ENCODE peak calls at places on chromosome 16, in eight cellular contexts. C is cardiac fibroblast, L is epithelial cell of esophagus, F is astrocyte of the spinal cord, N is fibroblast of the aortic adventitia, M is cardiac muscle cell, J is A549, T is tibial nerve. V is an unnamed sample.

GRCh38 chr16:75064403-75065148 is 52.0 kb downstream of the LDHD start:
- DNase-seq in C (no peak), F (no peak), M (no peak), L (peak; percentile 81), J (no peak), N (no peak), T (no peak), V (no peak)

GRCh38 chr16:31513126-31513525 is 4.9 kb upstream of the RUSF1 start:
- DNase-seq in L (peak; percentile 74), T (no peak), M (peak; percentile 32), J (peak; percentile 18), F (peak; percentile 59), C (peak; percentile 59), N (peak; percentile 5), V (peak; percentile 43)

GRCh38 chr16:77944631-77945030 is 77.7 kb upstream of the CLEC3A start:
- DNase-seq in M (no peak), L (no peak), F (no peak), J (no peak), T (no peak), C (no peak), N (no peak), V (no peak)

GRCh38 chr16:83136924-83137323 is 510.2 kb downstream of the CDH13 start:
- DNase-seq in F (no peak), N (no peak), J (no peak), L (no peak), T (no peak), C (no peak), M (no peak), V (no peak)

GRCh38 chr16:28193530-28194423 is 18.0 kb downstream of the XPO6 start:
- DNase-seq in T (no peak), N (peak; percentile 90), J (peak; percentile 59), F (peak; percentile 86), C (peak; percentile 88), L (peak; percentile 74), M (peak; percentile 85), V (peak; percentile 80)

GRCh38 chr16:88049020-88049419 is 97.8 kb downstream of the BANP start:
- DNase-seq in F (no peak), N (no peak), J (no peak), M (no peak), L (no peak), T (no peak), C (no peak), V (no peak)

GRCh38 chr16:10941127-10941933 is 938 bp downstream of the DEXI start:
- DNase-seq in F (no peak), T (no peak), J (no peak), C (no peak), L (peak; percentile 42), M (no peak), N (no peak), V (no peak)

GRCh38 chr16:60771138-60771537 is 1265.1 kb downstream of the CDH8 start:
- DNase-seq in J (no peak), N (no peak), C (no peak), M (no peak), L (peak; percentile 14), F (no peak), T (no peak), V (no peak)

GRCh38 chr16:47136101-47136820 is 7.5 kb downstream of the NETO2 start:
- DNase-seq in T (no peak), J (peak; percentile 25), M (peak; percentile 54), C (peak; percentile 50), N (peak; percentile 60), F (peak; percentile 31), L (peak; percentile 84), V (peak; percentile 22)

GRCh38 chr16:70801611-70802010 is 653 bp upstream of the VAC14 start:
- DNase-seq in T (no peak), M (no peak), F (no peak), J (no peak), N (no peak), C (no peak), L (no peak), V (no peak)

DNA sequence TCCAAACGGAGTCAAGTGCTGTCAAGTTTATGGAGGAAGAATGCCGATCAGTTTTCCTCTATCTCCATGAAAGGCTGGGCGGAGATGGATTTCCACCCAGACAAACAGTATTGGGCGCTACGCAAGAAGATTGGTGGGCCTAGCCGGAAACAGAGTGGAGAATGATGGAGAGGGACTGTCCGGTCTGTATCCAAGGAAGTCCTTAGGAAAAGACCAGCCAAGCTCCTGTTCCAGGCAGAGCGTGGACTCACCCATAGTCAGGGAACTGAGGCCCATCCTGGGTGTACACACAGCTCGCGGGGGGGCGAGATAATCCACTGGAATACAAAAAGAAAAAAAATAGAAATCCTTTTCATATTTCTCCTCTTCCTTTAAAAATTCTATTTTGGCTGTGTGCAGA is 1.5 kb upstream of the ABCC12 start:
- DNase-seq in J (no peak), N (no peak), M (no peak), T (no peak), L (no peak), C (no peak), F (no peak), V (no peak)
- H3K4me3 ChIP-seq in J (no peak overlapping the region), N (no peak overlapping the region), M (no peak overlapping the region), T (no peak overlapping the region), L (no peak overlapping the region), C (no peak overlapping the region), F (no peak overlapping the region), V (no peak overlapping the region)

GRCh38 chr16:23505942-23506605 is 4.2 kb downstream of the GGA2 start:
- DNase-seq in T (no peak), L (no peak), C (no peak), J (no peak), N (no peak), F (peak; percentile 9), M (no peak), V (peak; percentile 20)
- TF ChIP-seq CTCF in T (no peak), L (no peak), C (no peak), J (no peak), N (no peak), F (no peak), M (peak; percentile 2), V (peak; percentile 13)

GRCh38 chr16:27108826-27109665 is 42.3 kb downstream of the C16orf82 start:
- DNase-seq in F (no peak), M (no peak), L (no peak), T (no peak), J (no peak), N (no peak), C (no peak), V (no peak)
- H3K4me3 ChIP-seq in F (no peak overlapping the region), M (peak overlapping the region; percentile 44), L (no peak overlapping the region), T (peak overlapping the region; percentile 23), J (peak overlapping the region; percentile 47), N (peak overlapping the region; percentile 56), C (peak overlapping the region; percentile 30), V (peak overlapping the region; percentile 34)

DNA sequence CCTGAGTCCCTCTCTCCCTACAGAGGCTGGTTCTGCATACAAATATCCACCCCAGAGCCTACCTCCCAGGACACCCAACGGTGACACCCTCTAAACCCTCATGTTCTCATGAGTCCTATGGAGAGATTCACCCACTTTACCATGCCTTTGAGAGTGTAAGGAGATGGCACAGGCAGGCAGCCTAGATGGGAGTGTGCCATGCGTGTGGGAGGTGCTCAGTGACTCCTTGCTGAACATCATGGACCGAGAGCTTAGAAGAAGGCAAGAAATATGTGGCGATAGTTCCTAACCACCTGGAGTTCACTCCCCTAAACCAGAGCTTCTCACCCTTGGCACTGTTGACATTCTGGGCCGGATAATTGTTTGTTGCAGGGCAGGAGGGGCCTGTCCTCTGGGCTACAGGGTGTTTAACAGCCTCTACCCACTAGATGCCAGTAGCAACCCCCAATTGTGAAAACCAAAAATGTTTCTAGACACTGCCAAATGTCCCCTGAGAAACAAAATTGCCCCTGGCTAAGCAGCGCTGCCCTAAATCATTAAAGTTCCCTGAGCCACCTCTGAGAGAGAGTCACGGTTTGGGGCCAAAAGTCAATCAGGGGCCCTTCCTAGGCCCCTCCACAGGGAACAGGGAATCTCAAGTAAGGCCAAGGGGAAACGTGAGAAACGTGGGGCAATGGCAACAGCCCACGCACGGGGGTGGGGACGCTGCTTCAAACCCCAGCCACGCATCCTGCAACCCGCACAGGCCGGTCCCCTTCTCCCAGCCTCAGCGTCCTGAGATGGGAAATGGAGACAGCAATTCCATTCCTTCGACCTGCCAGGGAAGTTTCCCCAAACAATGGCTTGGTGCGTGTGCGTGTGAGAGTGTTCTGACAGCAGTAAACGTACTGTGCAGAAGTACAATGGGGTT is 66.8 kb downstream of the C16orf78 start:
- DNase-seq in L (no peak), J (no peak), T (no peak), F (no peak), N (no peak), C (no peak), M (no peak), V (no peak)
- TF ChIP-seq CTCF in L (no peak), J (no peak), T (no peak), F (no peak), N (no peak), C (no peak), M (no peak), V (no peak)

GRCh38 chr16:55039511-55039910 is 108.8 kb downstream of the IRX5 start:
- DNase-seq in N (no peak), M (no peak), C (no peak), F (no peak), L (peak; percentile 93), J (no peak), T (no peak), V (no peak)

GRCh38 chr16:55039042-55039441 is 108.4 kb downstream of the IRX5 start:
- DNase-seq in J (no peak), C (no peak), N (no peak), T (no peak), F (no peak), M (no peak), L (no peak), V (no peak)

GRCh38 chr16:55039931-55040330 is 109.3 kb downstream of the IRX5 start:
- DNase-seq in N (no peak), F (no peak), J (no peak), C (no peak), T (no peak), L (no peak), M (no peak), V (no peak)

GRCh38 chr16:55041540-55042234 is 111.0 kb downstream of the IRX5 start:
- DNase-seq in C (no peak), M (no peak), F (no peak), L (no peak), J (no peak), T (no peak), N (no peak), V (no peak)

DNA sequence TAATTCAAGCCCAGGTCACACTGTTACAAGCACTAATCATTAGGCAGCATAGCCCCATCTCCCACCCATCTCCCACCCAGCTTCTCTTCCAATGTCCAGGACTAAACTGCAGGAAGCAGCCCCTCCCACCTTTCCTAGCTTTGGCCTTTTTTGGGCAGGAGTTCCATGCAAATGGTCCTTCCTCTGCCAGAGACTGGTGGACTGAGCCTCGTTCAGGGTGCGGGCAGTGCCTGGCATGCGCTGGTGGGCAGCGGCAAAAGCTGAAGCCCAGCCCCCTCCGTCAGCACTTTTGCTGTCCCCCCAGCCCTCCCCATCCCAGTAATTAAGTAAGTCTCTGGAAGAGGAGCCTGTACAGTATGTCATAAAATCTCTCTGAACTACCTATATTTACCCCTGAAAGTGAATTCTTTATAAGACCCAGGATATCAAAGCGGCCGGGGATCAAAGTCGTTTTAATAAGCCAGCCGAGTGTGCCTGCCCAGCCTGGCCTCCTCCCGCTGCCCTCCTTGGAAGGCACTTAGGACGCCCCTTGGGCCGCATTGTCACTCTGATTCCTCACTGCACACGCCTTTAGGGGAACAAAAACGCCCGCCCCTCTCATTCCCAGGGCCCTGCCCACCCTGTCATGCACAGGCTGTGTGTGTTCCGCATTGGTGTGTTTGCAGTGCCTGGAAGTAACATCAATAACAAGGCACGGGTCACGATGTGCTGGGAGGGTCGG is 109.9 kb downstream of the IRX5 start:
- DNase-seq in J (no peak), N (no peak), F (no peak), C (no peak), M (no peak), T (no peak), L (no peak), V (no peak)
- H3K4me3 ChIP-seq in J (no peak overlapping the region), N (no peak overlapping the region), F (no peak overlapping the region), C (no peak overlapping the region), M (no peak overlapping the region), T (no peak overlapping the region), L (no peak overlapping the region), V (no peak overlapping the region)

GRCh38 chr16:80803341-80804060 is 897 bp downstream of the CDYL2 start:
- DNase-seq in F (no peak), C (peak; percentile 13), T (no peak), N (no peak), M (peak; percentile 25), J (no peak), L (peak; percentile 14), V (no peak)
- TF ChIP-seq CTCF in F (peak; percentile 75), C (peak; percentile 64), T (peak; percentile 42), N (peak; percentile 46), M (peak; percentile 60), J (no peak), L (peak; percentile 22), V (peak; percentile 76)

V was measured in brain microvascular endothelial cell.